ENCODE peak calls at places on chromosomes 12 and 14, in eight cellular contexts. B is mammary epithelial cell, V is fibroblast of lung, L is PC-9, I is GM12878, J is A673, G is GM23338, T is HCT116. H is an unnamed sample.

GRCh38 chr14:48325486-48325885 is 650.1 kb upstream of the MDGA2 start:
- DNase-seq in L (no peak), V (peak; percentile 57), I (no peak), B (peak; percentile 36), J (no peak), G (no peak), T (no peak), H (no peak)

GRCh38 chr12:11584213-11584855 is 65.1 kb upstream of the ETV6 start:
- DNase-seq in V (no peak), B (no peak), T (no peak), L (no peak), G (no peak), I (no peak), J (no peak), H (no peak)

GRCh38 chr12:124191024-124191359 is 103.9 kb upstream of the RFLNA start:
- DNase-seq in B (no peak), V (peak; percentile 20), G (peak; percentile 54), T (peak; percentile 26), J (peak; percentile 44), L (no peak), I (no peak), H (no peak)

GRCh38 chr14:25122843-25123242 is 72.9 kb upstream of the STXBP6 start:
- DNase-seq in L (no peak), I (no peak), B (no peak), G (no peak), J (no peak), V (no peak), T (no peak), H (no peak)

GRCh38 chr14:100336618-100337530 is 13.7 kb downstream of the SLC25A47 start:
- DNase-seq in I (no peak), L (no peak), T (no peak), J (no peak), V (no peak), B (no peak), G (no peak), H (no peak)

GRCh38 chr12:50799908-50800307 is 36.0 kb downstream of the ATF1 start:
- DNase-seq in I (no peak), V (no peak), J (peak; percentile 19), G (no peak), L (no peak), B (no peak), T (no peak), H (no peak)

GRCh38 chr14:71619472-71619871 is 312.8 kb upstream of the RGS6 start:
- DNase-seq in B (no peak), L (no peak), G (no peak), I (no peak), J (no peak), T (no peak), V (no peak), H (no peak)

GRCh38 chr14:100529561-100530031 is 57.6 kb downstream of the BEGAIN start:
- DNase-seq in I (no peak), T (no peak), B (no peak), V (no peak), G (no peak), L (no peak), J (no peak), H (no peak)

GRCh38 chr14:22854963-22855724 is 16.4 kb upstream of the LRP10 start:
- DNase-seq in T (no peak), G (peak; percentile 30), L (peak; percentile 42), V (no peak), J (no peak), B (peak; percentile 10), I (no peak), H (no peak)

GRCh38 chr12:49515266-49515665 is 23.6 kb upstream of the KCNH3 start:
- DNase-seq in V (peak; percentile 91), B (peak; percentile 73), J (no peak), L (peak; percentile 56), G (no peak), T (no peak), I (no peak), H (no peak)

GRCh38 chr12:18275974-18276373 is 14.7 kb downstream of the PIK3C2G start:
- DNase-seq in I (no peak), J (no peak), V (peak; percentile 83), B (peak; percentile 70), G (no peak), L (peak; percentile 45), T (peak; percentile 4), H (no peak)

GRCh38 chr14:69321601-69322330 is 61.8 kb downstream of the GALNT16 start:
- DNase-seq in V (no peak), L (no peak), G (no peak), B (no peak), T (no peak), I (no peak), J (no peak), H (no peak)

GRCh38 chr14:97444248-97444647 is 647.1 kb downstream of the VRK1 start:
- DNase-seq in V (no peak), J (no peak), B (no peak), G (no peak), I (no peak), T (no peak), L (no peak), H (no peak)

GRCh38 chr12:94170690-94171594 is 22.6 kb downstream of the PLXNC1 start:
- DNase-seq in L (no peak), T (no peak), V (no peak), B (no peak), J (no peak), I (no peak), G (peak; percentile 79), H (no peak)

GRCh38 chr12:57888407-57889157 is 42.1 kb upstream of the CTDSP2 start:
- DNase-seq in V (peak; percentile 86), T (no peak), J (no peak), L (peak; percentile 85), B (peak; percentile 98), G (peak; percentile 76), I (no peak), H (no peak)

GRCh38 chr12:44034916-44035315 is 199.0 kb downstream of the TMEM117 start:
- DNase-seq in I (no peak), J (no peak), T (no peak), V (no peak), B (no peak), L (no peak), G (no peak), H (no peak)

GRCh38 chr14:73887116-73887490 is 444 bp downstream of the ZNF410 start:
- DNase-seq in T (no peak), B (no peak), V (peak; percentile 45), J (no peak), G (no peak), L (no peak), I (no peak), H (no peak)

GRCh38 chr12:102063066-102063465 is 1.3 kb upstream of the WASHC3 start:
- DNase-seq in G (peak; percentile 42), T (peak; percentile 47), I (no peak), V (no peak), J (peak; percentile 28), B (no peak), L (peak; percentile 72), H (no peak)

GRCh38 chr12:93813972-93814821 is 137.0 kb downstream of the CRADD start:
- DNase-seq in I (no peak), J (no peak), B (no peak), G (no peak), L (no peak), T (no peak), V (peak; percentile 51), H (no peak)

GRCh38 chr14:60396718-60397343 is 89.0 kb downstream of the C14orf39 start:
- DNase-seq in V (peak; percentile 54), J (no peak), T (no peak), L (no peak), G (peak; percentile 25), I (no peak), B (no peak), H (no peak)

GRCh38 chr12:108099085-108099484 is 30.0 kb upstream of the WSCD2 start:
- DNase-seq in T (no peak), L (no peak), I (no peak), V (no peak), J (peak; percentile 7), B (no peak), G (peak; percentile 38), H (no peak)

GRCh38 chr12:15608406-15608805 is 180.8 kb downstream of the EPS8 start:
- DNase-seq in B (no peak), V (no peak), I (no peak), L (no peak), G (no peak), T (no peak), J (no peak), H (no peak)
- TF ChIP-seq EZH2 in B (no peak), V (no peak), I (no peak), L (no peak), G (no peak), T (no peak), J (no peak), H (no peak)

DNA sequence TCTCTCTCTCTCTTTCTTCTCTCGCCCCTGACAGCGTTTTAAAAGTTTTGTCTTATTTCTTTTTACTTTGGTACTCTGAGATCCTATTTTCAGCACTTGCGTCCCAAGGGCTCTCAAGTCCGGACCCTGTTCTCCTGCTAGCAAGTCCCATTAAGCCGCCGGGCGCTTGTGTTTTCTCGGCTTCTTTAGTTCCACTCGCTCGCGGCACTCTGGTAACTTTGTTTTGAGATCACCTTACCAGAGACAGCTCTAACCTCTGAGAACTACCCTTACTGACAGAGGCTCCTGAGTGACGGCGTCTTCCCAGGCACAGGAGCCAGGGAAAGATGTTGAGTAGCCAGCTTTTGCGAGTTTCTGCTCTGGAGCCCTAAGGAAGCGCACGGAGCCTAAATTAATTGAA is 2.7 kb upstream of the MYF5 start:
- DNase-seq in J (no peak), I (no peak), T (no peak), B (no peak), L (no peak), G (peak; percentile 79), V (peak; percentile 43), H (no peak)
- TF ChIP-seq EZH2 in J (no peak), I (no peak), T (no peak), B (no peak), L (no peak), G (no peak), V (no peak), H (no peak)

GRCh38 chr12:24902521-24903304 is 46.2 kb downstream of the BCAT1 start:
- DNase-seq in G (peak; percentile 79), L (no peak), T (no peak), J (peak; percentile 39), V (peak; percentile 52), B (peak; percentile 40), I (no peak), H (no peak)

GRCh38 chr12:24899503-24900098 is 49.3 kb downstream of the BCAT1 start:
- DNase-seq in G (no peak), J (no peak), V (no peak), I (no peak), T (no peak), L (no peak), B (no peak), H (no peak)

GRCh38 chr12:24903305-24904088 is 45.4 kb downstream of the BCAT1 start:
- DNase-seq in I (no peak), V (peak; percentile 33), J (no peak), G (no peak), B (peak; percentile 16), T (no peak), L (no peak), H (no peak)

GRCh38 chr12:24904871-24905270 is 44.0 kb downstream of the BCAT1 start:
- DNase-seq in I (no peak), J (no peak), T (no peak), V (no peak), B (no peak), L (no peak), G (peak; percentile 52), H (no peak)

GRCh38 chr12:24901975-24902461 is 46.9 kb downstream of the BCAT1 start:
- DNase-seq in T (no peak), V (peak; percentile 56), I (no peak), J (no peak), B (peak; percentile 14), G (peak; percentile 81), L (no peak), H (no peak)
- TF ChIP-seq EZH2 in T (no peak), V (no peak), I (no peak), J (no peak), B (no peak), G (no peak), L (no peak), H (no peak)

GRCh38 chr12:97464241-97465011 is 1.8 kb downstream of the RMST start:
- DNase-seq in T (no peak), I (no peak), J (no peak), G (peak; percentile 73), V (peak; percentile 12), B (no peak), L (no peak), H (no peak)
- TF ChIP-seq EZH2 in T (no peak), I (no peak), J (no peak), G (no peak), V (no peak), B (no peak), L (no peak), H (no peak)

H was measured in SK-N-MC.